ENCODE peak calls at places on chromosomes 5 and 9, in seven cellular contexts. J is breast epithelium; Y is 8988T; O is neural crest cell; Q is CD8-positive, alpha-beta memory T cell; P is body of pancreas; D is coronary artery. B is an unnamed sample.

GRCh38 chr5:75348241-75348640 is 11.2 kb downstream of the HMGCR start:
- DNase-seq in Y (no peak), J (no peak), Q (no peak), O (no peak), P (no peak), D (no peak), B (no peak)

GRCh38 chr9:107213561-107214028 is 69.5 kb upstream of the RAD23B start:
- DNase-seq in P (no peak), J (no peak), Q (no peak), O (no peak), D (no peak), Y (peak), B (no peak)

GRCh38 chr5:68544656-68545565 is 329.4 kb downstream of the PIK3R1 start:
- DNase-seq in Y (no peak), P (no peak), D (no peak), Q (no peak), O (no peak), J (no peak), B (no peak)

GRCh38 chr5:43425965-43426364 is 13.8 kb upstream of the CCL28 start:
- DNase-seq in Y (no peak), J (no peak), D (no peak), Q (no peak), O (no peak), P (no peak), B (no peak)

GRCh38 chr5:139663752-139664151 is 15.6 kb downstream of the CXXC5 start:
- DNase-seq in P (peak), J (no peak), O (no peak), D (no peak), Y (no peak), Q (no peak), B (no peak)

GRCh38 chr5:178241259-178241658 is 8.7 kb upstream of the PHYKPL start:
- DNase-seq in Q (peak), J (no peak), P (no peak), Y (no peak), D (no peak), O (no peak), B (no peak)

GRCh38 chr5:58151414-58151813 is 308.5 kb downstream of the PLK2 start:
- DNase-seq in Y (no peak), O (no peak), J (no peak), D (no peak), Q (no peak), P (no peak), B (no peak)

GRCh38 chr5:150801117-150801927 is 22.8 kb downstream of the SMIM3 start:
- DNase-seq in Y (no peak), O (peak), J (no peak), Q (peak), D (no peak), P (peak), B (no peak)

GRCh38 chr5:10566556-10567068 is 2.7 kb downstream of the ANKRD33B start:
- DNase-seq in Y (no peak), Q (no peak), O (no peak), D (no peak), P (no peak), J (no peak), B (no peak)

GRCh38 chr5:172746725-172747124 is 24.3 kb downstream of the DUSP1 start:
- DNase-seq in J (no peak), Q (no peak), D (no peak), Y (no peak), P (no peak), O (no peak), B (no peak)

GRCh38 chr9:31210982-31211570 is 1173.4 kb upstream of the ACO1 start:
- DNase-seq in J (no peak), Y (no peak), D (no peak), P (no peak), O (no peak), Q (no peak), B (no peak)

GRCh38 chr5:35771321-35771720 is 85.4 kb upstream of the IL7R start:
- DNase-seq in Q (no peak), O (no peak), P (no peak), J (no peak), Y (no peak), D (no peak), B (no peak)

GRCh38 chr9:79465171-79465570 is 106.6 kb upstream of the TLE4 start:
- DNase-seq in P (no peak), Y (no peak), D (no peak), Q (no peak), J (no peak), O (no peak), B (no peak)

GRCh38 chr5:141100243-141100805 is at the start of gene PCDHB3:
- DNase-seq in O (no peak), J (no peak), P (peak), Q (no peak), Y (peak), D (no peak), B (no peak)

GRCh38 chr9:77839459-77840140 is 191.5 kb upstream of the GNA14 start:
- DNase-seq in Q (no peak), Y (no peak), P (no peak), O (no peak), D (no peak), J (no peak), B (no peak)

GRCh38 chr9:14746655-14747054 is 24.1 kb upstream of the CER1 start:
- DNase-seq in Q (no peak), P (no peak), J (no peak), Y (no peak), O (no peak), D (no peak), B (no peak)

GRCh38 chr5:150904479-150905311 is at the start of gene ZNF300:
- DNase-seq in O (peak), J (peak), Q (peak), Y (peak), D (peak), P (peak), B (no peak)

GRCh38 chr9:136410500-136411287 is at the start of the genes ENTR1 and PMPCA:
- DNase-seq in Q (peak), D (peak), O (peak), Y (peak), J (peak), P (peak), B (peak)

GRCh38 chr5:154771383-154771901 is 16.3 kb downstream of the LARP1 start:
- DNase-seq in P (peak), O (peak), Y (no peak), D (no peak), J (no peak), Q (no peak), B (no peak)

GRCh38 chr5:169222934-169223594 is 77.9 kb downstream of the SLIT3 start:
- DNase-seq in D (peak), P (no peak), Q (no peak), O (no peak), J (no peak), Y (no peak), B (no peak)

GRCh38 chr9:33782395-33783152 is 12.8 kb upstream of the PRSS3 start:
- DNase-seq in J (no peak), D (no peak), P (no peak), Y (no peak), O (no peak), Q (no peak), B (no peak)

GRCh38 chr5:111865356-111865755 is 108.4 kb upstream of the NREP start:
- DNase-seq in D (no peak), O (no peak), P (no peak), Y (no peak), J (no peak), Q (no peak), B (no peak)

GRCh38 chr5:117220730-117221129 is 646.1 kb upstream of the SEMA6A start:
- DNase-seq in Q (no peak), J (no peak), D (no peak), P (no peak), Y (no peak), O (no peak), B (no peak)

GRCh38 chr5:5178121-5178520 is 38.0 kb downstream of the ADAMTS16 start:
- DNase-seq in Y (no peak), J (no peak), Q (no peak), O (no peak), P (peak), D (no peak), B (no peak)